ENCODE peak calls at places on chromosome 16, in six cellular contexts. One of them, this sample, is unnamed.

GRCh38 chr16:57260294-57260929 is 15.4 kb downstream of the ARL2BP start:
- DNase-seq in transverse colon: peak; percentile 7
- DNase-seq in tibial nerve: no peak
- DNase-seq in upper lobe of right lung: peak; percentile 53
- DNase-seq in HCT116: no peak
- DNase-seq in endodermal cell: peak; percentile 82
- DNase-seq in this sample: no peak

GRCh38 chr16:23999663-24000062 is 163.9 kb downstream of the PRKCB start:
- DNase-seq in transverse colon: no peak
- DNase-seq in tibial nerve: no peak
- DNase-seq in upper lobe of right lung: no peak
- DNase-seq in HCT116: no peak
- DNase-seq in endodermal cell: no peak
- DNase-seq in this sample: no peak

GRCh38 chr16:54510619-54511018 is 224.0 kb upstream of the IRX3 start:
- DNase-seq in transverse colon: no peak
- DNase-seq in tibial nerve: no peak
- DNase-seq in upper lobe of right lung: no peak
- DNase-seq in HCT116: no peak
- DNase-seq in endodermal cell: no peak
- DNase-seq in this sample: no peak

GRCh38 chr16:559411-560207 is 585 bp upstream of the PRR35 start:
- DNase-seq in transverse colon: no peak
- DNase-seq in tibial nerve: no peak
- DNase-seq in upper lobe of right lung: no peak
- DNase-seq in HCT116: no peak
- DNase-seq in endodermal cell: no peak
- DNase-seq in this sample: no peak

GRCh38 chr16:47523342-47524006 is 62.3 kb downstream of the PHKB start:
- DNase-seq in transverse colon: no peak
- DNase-seq in tibial nerve: no peak
- DNase-seq in upper lobe of right lung: no peak
- DNase-seq in HCT116: no peak
- DNase-seq in endodermal cell: no peak
- DNase-seq in this sample: no peak

GRCh38 chr16:56628486-56629035 is 3.0 kb downstream of the MT1E start:
- DNase-seq in transverse colon: no peak
- DNase-seq in tibial nerve: no peak
- DNase-seq in upper lobe of right lung: no peak
- DNase-seq in HCT116: no peak
- DNase-seq in endodermal cell: no peak
- DNase-seq in this sample: no peak

GRCh38 chr16:1261131-1261917 is 5.5 kb downstream of the TPSD1 start:
- DNase-seq in transverse colon: no peak
- DNase-seq in tibial nerve: no peak
- DNase-seq in upper lobe of right lung: no peak
- DNase-seq in HCT116: no peak
- DNase-seq in endodermal cell: peak; percentile 63
- DNase-seq in this sample: no peak

GRCh38 chr16:75087040-75087979 is 29.3 kb downstream of the LDHD start:
- DNase-seq in transverse colon: peak; percentile 63
- DNase-seq in tibial nerve: no peak
- DNase-seq in upper lobe of right lung: no peak
- DNase-seq in HCT116: no peak
- DNase-seq in endodermal cell: peak; percentile 70
- DNase-seq in this sample: no peak

GRCh38 chr16:67649494-67649931 is 4.6 kb downstream of the CARMIL2 start:
- DNase-seq in transverse colon: no peak
- DNase-seq in tibial nerve: no peak
- DNase-seq in upper lobe of right lung: no peak
- DNase-seq in HCT116: no peak
- DNase-seq in endodermal cell: peak; percentile 97
- DNase-seq in this sample: no peak

GRCh38 chr16:67648088-67648763 is 3.3 kb downstream of the CARMIL2 start:
- DNase-seq in transverse colon: no peak
- DNase-seq in tibial nerve: no peak
- DNase-seq in upper lobe of right lung: no peak
- DNase-seq in HCT116: no peak
- DNase-seq in endodermal cell: peak; percentile 75
- DNase-seq in this sample: no peak

GRCh38 chr16:67647111-67647651 is 2.2 kb downstream of the CARMIL2 start:
- DNase-seq in transverse colon: no peak
- DNase-seq in tibial nerve: no peak
- DNase-seq in upper lobe of right lung: no peak
- DNase-seq in HCT116: no peak
- DNase-seq in endodermal cell: peak; percentile 62
- DNase-seq in this sample: no peak

GRCh38 chr16:67648764-67649407 is 3.9 kb downstream of the CARMIL2 start:
- DNase-seq in transverse colon: no peak
- DNase-seq in tibial nerve: no peak
- DNase-seq in upper lobe of right lung: no peak
- DNase-seq in HCT116: no peak
- DNase-seq in endodermal cell: peak; percentile 61
- DNase-seq in this sample: no peak

DNA sequence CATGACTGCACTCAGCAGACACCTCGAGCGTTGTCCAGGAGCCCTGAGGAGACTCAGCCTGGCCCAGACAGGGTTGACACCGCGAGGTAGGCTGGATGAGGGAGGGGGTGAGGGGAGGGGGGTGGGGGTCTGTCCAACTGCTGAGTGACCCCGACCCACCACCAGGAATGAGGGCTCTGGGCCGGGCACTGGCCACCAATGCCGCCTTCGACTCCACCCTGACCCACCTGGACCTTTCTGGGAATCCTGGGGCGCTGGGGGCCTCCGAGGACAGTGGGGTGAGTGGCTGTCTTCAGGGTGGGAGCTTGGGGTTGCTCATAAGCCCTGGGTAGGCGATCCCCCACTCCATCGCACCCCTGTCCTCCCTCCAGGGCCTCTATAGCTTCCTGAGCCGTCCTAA is 2.7 kb downstream of the CARMIL2 start:
- DNase-seq in transverse colon: no peak
- DNase-seq in tibial nerve: no peak
- DNase-seq in upper lobe of right lung: no peak
- DNase-seq in HCT116: no peak
- DNase-seq in endodermal cell: no peak
- DNase-seq in this sample: no peak
- H3K27me3 ChIP-seq in transverse colon: peaks cover 90% of the 10 kb centered on the region
- H3K27me3 ChIP-seq in tibial nerve: no peaks in the 10 kb centered on the region
- H3K27me3 ChIP-seq in upper lobe of right lung: peaks cover 33% of the 10 kb centered on the region
- H3K27me3 ChIP-seq in HCT116: no peaks in the 10 kb centered on the region
- H3K27me3 ChIP-seq in endodermal cell: no peaks in the 10 kb centered on the region
- H3K27me3 ChIP-seq in this sample: no peaks in the 10 kb centered on the region

DNA sequence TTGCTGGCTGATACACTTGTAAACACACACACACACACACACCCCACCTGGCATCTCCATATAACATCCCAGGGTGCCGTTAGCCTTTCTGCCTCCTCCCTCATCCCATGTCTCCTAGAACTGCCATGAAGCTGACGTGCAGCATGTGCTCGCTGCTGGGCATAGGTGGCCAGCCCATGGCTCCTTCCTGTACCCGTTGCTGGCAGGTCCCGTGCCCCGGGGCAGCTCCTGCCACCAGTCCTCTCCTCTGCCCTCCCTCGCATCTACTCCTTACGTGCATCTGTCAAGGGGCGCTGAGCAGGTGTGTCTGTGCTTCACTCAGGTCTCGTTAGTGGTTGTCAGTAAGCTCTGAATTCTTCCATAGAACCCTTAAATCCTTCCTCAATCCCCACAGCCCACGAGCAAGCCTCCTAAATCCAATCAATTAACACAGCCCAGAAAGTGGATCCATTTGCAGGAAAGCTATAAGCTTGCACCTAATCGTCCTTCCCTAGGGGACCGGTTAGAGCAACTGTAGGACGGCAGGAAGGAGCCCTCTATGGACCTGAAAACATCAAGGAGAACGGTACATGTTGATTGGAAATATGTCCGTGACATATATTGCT is 218.1 kb upstream of the FOXF1 start:
- DNase-seq in transverse colon: no peak
- DNase-seq in tibial nerve: no peak
- DNase-seq in upper lobe of right lung: no peak
- DNase-seq in HCT116: no peak
- DNase-seq in endodermal cell: no peak
- DNase-seq in this sample: no peak
- H3K27me3 ChIP-seq in transverse colon: peaks cover 35% of the 10 kb centered on the region
- H3K27me3 ChIP-seq in tibial nerve: no peaks in the 10 kb centered on the region
- H3K27me3 ChIP-seq in upper lobe of right lung: peaks cover 28% of the 10 kb centered on the region
- H3K27me3 ChIP-seq in HCT116: peaks cover 80% of the 10 kb centered on the region
- H3K27me3 ChIP-seq in endodermal cell: peaks cover 100% of the 10 kb centered on the region
- H3K27me3 ChIP-seq in this sample: peaks cover 20% of the 10 kb centered on the region

DNA sequence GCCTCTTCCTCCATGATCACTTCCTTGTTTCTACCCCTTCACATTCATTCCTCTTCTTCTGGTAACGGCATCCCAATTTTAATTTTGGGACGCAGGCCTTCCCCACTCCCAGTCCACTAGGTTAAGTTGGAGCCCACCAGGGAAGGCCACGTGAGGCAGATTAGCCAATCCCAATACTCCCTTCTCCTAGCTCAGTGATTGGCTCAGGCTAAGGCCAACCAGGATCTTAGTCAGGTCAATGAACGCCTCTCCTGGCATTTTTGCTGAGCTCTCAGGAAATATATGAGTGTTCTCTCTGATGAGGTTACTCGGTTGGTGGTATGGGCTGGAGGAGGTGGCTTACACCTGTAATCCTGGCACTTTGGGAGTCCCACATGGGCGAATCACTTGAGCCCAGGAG is 15.4 kb downstream of the SEZ6L2 start:
- DNase-seq in transverse colon: no peak
- DNase-seq in tibial nerve: no peak
- DNase-seq in upper lobe of right lung: no peak
- DNase-seq in HCT116: no peak
- DNase-seq in endodermal cell: no peak
- DNase-seq in this sample: no peak
- H3K27me3 ChIP-seq in transverse colon: peaks cover 2% of the 10 kb centered on the region
- H3K27me3 ChIP-seq in tibial nerve: no peaks in the 10 kb centered on the region
- H3K27me3 ChIP-seq in upper lobe of right lung: no peaks in the 10 kb centered on the region
- H3K27me3 ChIP-seq in HCT116: no peaks in the 10 kb centered on the region
- H3K27me3 ChIP-seq in endodermal cell: no peaks in the 10 kb centered on the region
- H3K27me3 ChIP-seq in this sample: no peaks in the 10 kb centered on the region

DNA sequence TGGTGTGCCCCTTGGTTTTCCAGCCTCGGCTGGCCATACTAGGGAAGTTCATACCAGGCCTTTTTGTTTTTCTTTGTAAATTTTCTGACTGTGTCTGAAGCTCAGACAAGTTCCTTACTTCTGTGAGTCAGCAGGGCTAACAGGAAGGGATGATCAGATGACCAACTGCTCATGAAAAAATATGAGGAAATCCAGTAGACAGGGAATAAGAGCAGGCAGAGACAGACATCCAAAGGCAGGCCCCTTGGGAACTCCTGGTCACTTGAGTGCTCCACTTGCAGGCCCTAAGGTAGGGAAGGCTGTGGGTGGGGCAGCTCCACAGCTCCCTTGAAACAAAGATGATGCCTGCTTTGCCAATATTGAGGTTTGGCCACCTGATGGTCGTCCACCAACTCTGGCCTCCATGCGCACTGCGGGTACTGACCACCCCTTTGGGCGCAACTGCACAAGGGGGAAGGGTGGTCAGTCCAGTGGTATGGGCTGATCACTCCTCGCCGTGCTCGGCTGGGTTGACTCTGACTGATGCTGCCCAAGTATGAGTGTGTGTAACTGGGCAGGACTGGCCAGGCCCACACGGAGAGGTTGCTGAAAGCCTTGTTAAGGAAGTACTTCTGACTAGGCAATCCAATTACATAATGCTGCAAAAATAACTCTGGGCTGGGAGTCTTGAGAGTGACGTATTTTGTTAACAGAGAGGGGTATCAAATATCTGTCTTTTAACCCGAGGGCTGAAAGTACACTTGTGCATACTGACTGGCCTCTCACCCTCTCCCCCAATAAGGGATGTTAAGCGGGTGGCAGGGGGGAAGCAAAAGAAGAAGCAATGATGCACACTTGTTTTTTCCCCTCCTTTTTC is 20.8 kb upstream of the ZFHX3 start:
- DNase-seq in transverse colon: peak; percentile 57
- DNase-seq in tibial nerve: no peak
- DNase-seq in upper lobe of right lung: peak; percentile 90
- DNase-seq in HCT116: no peak
- DNase-seq in endodermal cell: peak; percentile 43
- DNase-seq in this sample: no peak
- H3K27me3 ChIP-seq in transverse colon: peaks cover 32% of the 10 kb centered on the region
- H3K27me3 ChIP-seq in tibial nerve: no peaks in the 10 kb centered on the region
- H3K27me3 ChIP-seq in upper lobe of right lung: peaks cover 30% of the 10 kb centered on the region
- H3K27me3 ChIP-seq in HCT116: no peaks in the 10 kb centered on the region
- H3K27me3 ChIP-seq in endodermal cell: peaks cover 90% of the 10 kb centered on the region
- H3K27me3 ChIP-seq in this sample: peaks cover 11% of the 10 kb centered on the region

DNA sequence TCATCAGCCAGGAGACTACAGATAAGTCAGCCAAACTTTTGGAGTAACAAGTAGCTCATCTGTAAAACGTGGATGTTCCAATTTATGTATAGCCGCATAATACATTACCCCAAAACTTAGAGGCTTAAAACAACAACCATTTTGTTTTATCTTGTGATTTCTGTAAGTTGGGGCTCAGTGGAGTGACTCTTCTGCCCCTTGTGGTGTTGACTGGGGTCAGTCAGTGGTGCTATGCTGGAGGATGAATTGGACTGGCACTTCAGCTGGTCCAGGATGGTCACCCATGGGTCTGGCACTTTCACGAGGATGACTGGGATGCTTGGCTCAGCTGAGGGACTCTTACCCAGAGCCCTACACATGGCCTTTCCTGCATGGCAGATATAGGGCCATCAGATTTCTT is 172.5 kb downstream of the WWOX start:
- DNase-seq in transverse colon: no peak
- DNase-seq in tibial nerve: no peak
- DNase-seq in upper lobe of right lung: no peak
- DNase-seq in HCT116: no peak
- DNase-seq in endodermal cell: no peak
- DNase-seq in this sample: no peak
- H3K27me3 ChIP-seq in transverse colon: no peaks in the 10 kb centered on the region
- H3K27me3 ChIP-seq in tibial nerve: no peaks in the 10 kb centered on the region
- H3K27me3 ChIP-seq in upper lobe of right lung: no peaks in the 10 kb centered on the region
- H3K27me3 ChIP-seq in HCT116: no peaks in the 10 kb centered on the region
- H3K27me3 ChIP-seq in endodermal cell: peaks cover 10% of the 10 kb centered on the region
- H3K27me3 ChIP-seq in this sample: no peaks in the 10 kb centered on the region

This sample was measured in CD8-positive, alpha-beta memory T cell.